ENCODE peak calls at places on chromosomes 12 and 14, in seven cellular contexts. J is psoas muscle; V is cardiac muscle cell; U is neural progenitor cell; T is CD4-positive, alpha-beta T cell; M is caudate nucleus; K is OCI-LY7. W is an unnamed sample.

GRCh38 chr12:30691122-30691879 is 4.4 kb downstream of the IPO8 start:
- DNase-seq in J (peak), U (no peak), V (peak), T (no peak), M (no peak), K (no peak), W (no peak)

GRCh38 chr12:82407481-82407880 is 49.2 kb downstream of the METTL25 start:
- DNase-seq in J (no peak), U (no peak), V (no peak), T (no peak), K (no peak), M (no peak), W (no peak)

GRCh38 chr14:100677925-100678765 is 48.5 kb upstream of the DLK1 start:
- DNase-seq in J (peak), K (no peak), T (no peak), V (peak), U (peak), M (no peak), W (no peak)

GRCh38 chr14:20376071-20376588 is 32.7 kb downstream of the PARP2 start:
- DNase-seq in U (no peak), K (no peak), M (no peak), V (no peak), T (no peak), J (no peak), W (no peak)

GRCh38 chr12:50110762-50111416 is 1.1 kb upstream of the COX14 start:
- DNase-seq in K (peak), M (no peak), T (no peak), J (peak), V (peak), U (peak), W (peak)

GRCh38 chr12:42426733-42427132 is 100.8 kb downstream of the PPHLN1 start:
- DNase-seq in K (no peak), T (no peak), M (peak), U (peak), J (no peak), V (no peak), W (no peak)

GRCh38 chr12:118055144-118055557 is 5.8 kb downstream of the WSB2 start:
- DNase-seq in M (peak), K (peak), V (peak), U (peak), T (peak), J (peak), W (no peak)

GRCh38 chr12:104506691-104507401 is 50.1 kb downstream of the CHST11 start:
- DNase-seq in K (no peak), M (no peak), T (no peak), V (no peak), U (no peak), J (no peak), W (no peak)

GRCh38 chr14:34650786-34651584 is 21.0 kb upstream of the SNX6 start:
- DNase-seq in K (no peak), M (no peak), J (no peak), U (no peak), V (no peak), T (no peak), W (no peak)

GRCh38 chr12:94750891-94751290 is 100.5 kb upstream of the TMCC3 start:
- DNase-seq in U (no peak), J (no peak), T (no peak), K (no peak), M (no peak), V (no peak), W (no peak)

GRCh38 chr14:66859063-66859671 is 330.1 kb upstream of the GARIN2 start:
- DNase-seq in K (no peak), T (no peak), J (no peak), V (no peak), U (no peak), M (no peak), W (no peak)

GRCh38 chr12:46430340-46430948 is 57.9 kb upstream of the SLC38A2 start:
- DNase-seq in U (no peak), M (no peak), K (no peak), V (no peak), T (no peak), J (no peak), W (no peak)

GRCh38 chr14:29710015-29710414 is 217.6 kb downstream of the PRKD1 start:
- DNase-seq in V (peak), J (no peak), T (no peak), K (no peak), M (no peak), U (peak), W (no peak)

GRCh38 chr14:95774265-95775160 is 60.6 kb upstream of the TCL1A start:
- DNase-seq in V (peak), M (peak), J (no peak), U (peak), T (peak), K (peak), W (no peak)

GRCh38 chr14:99675381-99675835 is 8.7 kb upstream of the CYP46A1 start:
- DNase-seq in V (no peak), T (no peak), K (no peak), U (no peak), M (no peak), J (no peak), W (no peak)

GRCh38 chr12:132176920-132177551 is 32.8 kb downstream of the NOC4L start:
- DNase-seq in T (no peak), U (no peak), J (peak), M (no peak), V (no peak), K (no peak), W (no peak)

GRCh38 chr14:85934886-85935254 is 404.9 kb downstream of the FLRT2 start:
- DNase-seq in K (peak), V (no peak), U (no peak), J (no peak), T (no peak), M (no peak), W (no peak)

GRCh38 chr14:78848234-78848820 is 678.2 kb downstream of the NRXN3 start:
- DNase-seq in T (no peak), M (peak), V (peak), K (peak), J (no peak), U (peak), W (no peak)

GRCh38 chr14:72755766-72756165 is 138.1 kb downstream of the DPF3 start:
- DNase-seq in V (peak), T (no peak), M (no peak), J (no peak), U (no peak), K (no peak), W (no peak)

GRCh38 chr12:86349196-86349595 is 93.0 kb upstream of the MGAT4C start:
- DNase-seq in K (no peak), J (no peak), V (no peak), T (no peak), M (no peak), U (no peak), W (no peak)

GRCh38 chr12:50563434-50563787 is 58.6 kb downstream of the DIP2B start:
- DNase-seq in T (no peak), M (no peak), U (no peak), V (no peak), K (no peak), J (no peak), W (no peak)

GRCh38 chr12:90677552-90677951 is 277.4 kb downstream of the CCER1 start:
- DNase-seq in K (no peak), U (no peak), J (no peak), V (no peak), M (no peak), T (no peak), W (no peak)

GRCh38 chr14:72538387-72538786 is 355.5 kb downstream of the DPF3 start:
- DNase-seq in U (no peak), T (no peak), V (no peak), M (no peak), J (no peak), K (no peak), W (no peak)

GRCh38 chr12:26402648-26403047 is 207.3 kb downstream of the SSPN start:
- DNase-seq in M (no peak), J (no peak), V (no peak), T (no peak), K (peak), U (no peak), W (no peak)

GRCh38 chr14:35231207-35231755 is 60.9 kb upstream of the PSMA6 start:
- DNase-seq in M (no peak), V (no peak), U (no peak), K (no peak), J (no peak), T (no peak), W (no peak)

GRCh38 chr14:103738706-103739451 is 23.3 kb downstream of the ZFYVE21 start:
- DNase-seq in M (no peak), J (peak), T (no peak), U (no peak), K (no peak), V (no peak), W (no peak)

GRCh38 chr14:103008126-103008525 is 49.2 kb downstream of the CDC42BPB start:
- DNase-seq in T (no peak), V (no peak), J (no peak), K (no peak), U (no peak), M (no peak), W (peak)

GRCh38 chr14:56474419-56475022 is 105.1 kb upstream of the TMEM260 start:
- DNase-seq in J (no peak), V (peak), K (peak), U (peak), M (no peak), T (no peak), W (no peak)

GRCh38 chr14:61188936-61189808 is 92.0 kb downstream of the TMEM30B start:
- DNase-seq in J (peak), U (peak), K (no peak), T (no peak), M (peak), V (peak), W (peak)

GRCh38 chr14:103485504-103485903 is 37.1 kb downstream of the CKB start:
- DNase-seq in V (no peak), U (no peak), T (no peak), M (no peak), K (no peak), J (no peak), W (no peak)

DNA sequence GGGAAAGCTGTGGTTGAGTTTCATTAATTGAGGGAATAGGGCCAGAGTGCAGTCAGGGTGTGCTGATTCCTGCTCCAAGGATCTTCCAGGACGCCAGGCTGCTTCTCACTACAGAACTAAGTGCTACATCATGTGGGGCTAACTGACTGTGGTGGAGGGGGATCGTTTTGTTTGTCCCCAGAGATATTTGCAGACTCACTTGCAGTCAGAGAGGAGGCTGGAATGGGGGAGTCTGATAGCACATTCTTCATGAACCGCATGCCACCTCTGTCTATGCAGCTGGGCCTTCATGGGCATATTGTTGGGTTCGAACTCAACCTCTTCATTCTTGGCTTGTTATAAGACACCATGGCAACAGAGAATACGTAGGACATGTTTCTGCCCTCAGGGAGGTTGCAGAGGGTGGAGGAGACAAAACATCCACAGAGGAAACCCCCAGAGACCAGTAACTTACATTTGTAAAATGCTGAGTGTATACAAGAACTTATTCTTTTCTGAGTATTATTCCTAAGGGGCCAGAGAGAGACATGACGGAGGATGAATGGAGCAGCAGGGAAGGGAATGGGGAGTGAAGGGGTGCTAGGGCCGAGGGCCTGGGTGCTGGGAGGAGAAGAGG is 13.0 kb downstream of the KRT7 start:
- DNase-seq in M (no peak), K (no peak), V (no peak), J (peak), U (no peak), T (no peak), W (no peak)
- H3K27ac ChIP-seq in M (no peak), K (no peak), V (no peak), J (no peak), U (no peak), T (no peak), W (no peak)

GRCh38 chr12:14188761-14189160 is 176.7 kb upstream of the ATF7IP start:
- DNase-seq in T (no peak), M (no peak), U (no peak), J (no peak), K (no peak), V (no peak), W (no peak)
- H3K27ac ChIP-seq in T (no peak), M (no peak), U (no peak), J (no peak), K (no peak), V (no peak), W (no peak)

GRCh38 chr12:116295327-116296263 is 18.1 kb upstream of the MED13L start:
- DNase-seq in J (no peak), T (no peak), V (no peak), M (no peak), K (no peak), U (no peak), W (no peak)

GRCh38 chr12:116294464-116295002 is 17.0 kb upstream of the MED13L start:
- DNase-seq in M (no peak), J (no peak), K (no peak), U (no peak), V (no peak), T (no peak), W (no peak)

GRCh38 chr12:116291218-116291617 is 13.7 kb upstream of the MED13L start:
- DNase-seq in T (no peak), K (no peak), J (no peak), M (no peak), U (no peak), V (no peak), W (no peak)

GRCh38 chr12:116297224-116297834 is 19.8 kb upstream of the MED13L start:
- DNase-seq in K (no peak), U (no peak), T (no peak), V (no peak), J (no peak), M (no peak), W (no peak)

DNA sequence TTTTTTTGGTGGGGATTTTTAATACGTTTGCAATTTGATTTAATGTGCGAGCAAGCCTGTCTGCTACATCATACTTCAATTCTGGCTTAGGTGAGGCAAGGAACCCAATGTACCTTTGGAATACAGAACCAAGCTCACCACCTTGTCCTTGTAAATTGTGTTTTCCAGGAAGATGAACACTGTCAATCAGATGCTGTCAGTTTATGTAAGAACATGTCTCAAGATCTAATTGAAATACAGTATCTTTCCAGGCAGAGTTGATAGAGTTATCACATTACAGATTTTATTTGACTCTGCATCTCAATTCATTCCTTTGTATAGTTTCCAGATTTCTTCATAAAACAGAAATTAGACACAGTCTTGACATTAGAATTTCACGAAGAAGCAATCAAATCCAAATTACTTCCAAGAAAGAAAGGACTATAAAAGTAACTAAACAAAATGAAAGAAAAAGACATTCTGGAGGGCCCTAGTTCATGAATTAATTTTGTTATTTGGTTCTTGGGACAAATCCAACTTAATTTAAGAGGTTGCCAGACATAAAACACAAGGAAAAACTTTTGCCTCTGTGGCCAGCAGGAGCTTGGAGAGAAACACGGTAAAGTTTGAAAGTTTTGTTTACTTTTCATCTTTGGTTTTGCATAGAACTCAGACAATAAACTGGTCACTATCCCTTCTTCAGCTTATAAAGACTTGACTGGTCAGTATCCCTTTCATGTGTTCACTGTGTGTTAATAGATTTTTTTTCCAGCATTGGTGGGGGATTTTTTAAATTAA is 16.4 kb upstream of the MED13L start:
- DNase-seq in U (no peak), T (no peak), V (no peak), J (no peak), M (no peak), K (no peak), W (no peak)
- H3K27ac ChIP-seq in U (no peak), T (no peak), V (no peak), J (no peak), M (no peak), K (no peak), W (no peak)

GRCh38 chr12:92573104-92573503 is 129.7 kb upstream of the PLEKHG7 start:
- DNase-seq in M (no peak), U (no peak), V (no peak), K (no peak), J (no peak), T (no peak), W (no peak)

GRCh38 chr12:92574046-92574783 is 128.6 kb upstream of the PLEKHG7 start:
- DNase-seq in V (peak), M (no peak), T (no peak), U (peak), K (peak), J (no peak), W (no peak)

GRCh38 chr12:92570056-92570753 is 132.6 kb upstream of the PLEKHG7 start:
- DNase-seq in M (no peak), T (peak), U (peak), K (peak), J (no peak), V (peak), W (no peak)

GRCh38 chr12:92571169-92571568 is 131.6 kb upstream of the PLEKHG7 start:
- DNase-seq in M (no peak), V (no peak), T (no peak), K (no peak), U (no peak), J (no peak), W (no peak)

DNA sequence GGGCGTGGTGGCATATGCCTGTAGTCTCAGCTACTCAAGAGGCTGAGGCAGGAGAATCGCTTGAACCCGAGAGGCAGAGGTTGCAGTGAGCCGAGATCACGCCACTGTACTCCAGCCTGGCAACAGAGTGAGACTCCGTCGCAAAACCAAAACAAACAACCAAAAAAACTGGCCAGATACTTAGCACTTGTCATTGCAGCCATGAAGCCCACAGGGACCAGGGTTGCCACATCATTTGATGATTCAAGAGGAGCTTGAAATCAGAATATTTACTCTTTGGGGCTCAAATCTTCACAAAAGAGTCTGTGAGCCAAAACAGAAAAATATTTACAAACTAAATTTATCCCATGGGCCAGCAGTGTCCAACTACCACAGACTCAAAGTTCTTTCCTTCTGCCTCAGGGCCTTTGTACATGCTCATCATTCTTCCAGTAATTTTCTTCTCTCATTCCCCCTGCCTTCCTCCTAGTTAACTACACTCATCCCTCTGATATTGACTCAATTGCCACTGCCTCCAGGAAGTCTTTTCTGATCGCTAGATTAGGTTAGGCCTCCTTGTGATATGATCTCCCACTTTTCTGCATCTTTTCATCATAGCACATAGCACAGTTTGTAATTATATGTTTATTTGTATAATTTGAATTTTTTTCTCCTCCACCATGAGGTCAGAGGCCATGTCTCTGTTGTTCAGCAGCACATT is 130.8 kb upstream of the PLEKHG7 start:
- DNase-seq in T (no peak), K (no peak), J (peak), V (no peak), M (no peak), U (no peak), W (no peak)
- H3K27ac ChIP-seq in T (no peak), K (no peak), J (no peak), V (no peak), M (no peak), U (no peak), W (no peak)

DNA sequence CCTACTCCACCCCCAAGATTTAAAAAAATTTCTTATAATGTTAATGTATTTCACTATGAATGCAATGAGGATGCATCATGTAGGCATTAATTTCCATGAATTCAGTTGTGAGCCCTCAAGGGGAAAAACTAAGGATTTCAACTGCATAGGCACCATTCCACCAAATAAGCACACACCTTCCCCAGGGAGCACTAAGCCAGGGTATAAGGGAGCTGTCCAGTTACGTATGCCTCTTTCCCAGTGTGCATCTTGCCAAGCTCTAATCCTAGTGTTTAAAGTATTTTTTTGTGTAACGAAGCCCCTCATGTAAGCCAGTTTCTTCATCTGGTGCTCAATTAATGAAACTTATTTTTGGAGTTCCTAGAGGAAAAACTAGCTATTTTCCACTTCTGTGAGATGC is 6.6 kb downstream of the FERMT2 start:
- DNase-seq in K (no peak), M (no peak), J (no peak), U (no peak), T (no peak), V (no peak), W (no peak)
- H3K27ac ChIP-seq in K (no peak), M (no peak), J (no peak), U (no peak), T (no peak), V (no peak), W (no peak)

GRCh38 chr14:54450535-54450934 is 9.4 kb upstream of the CNIH1 start:
- DNase-seq in T (no peak), V (no peak), U (no peak), M (no peak), K (peak), J (no peak), W (no peak)
- H3K27ac ChIP-seq in T (no peak), V (no peak), U (no peak), M (no peak), K (no peak), J (no peak), W (no peak)